ENCODE peak calls at places on chromosomes 1 and 21, in ten cellular contexts. One of them, this sample, is unnamed. For H3K9me3, the result is how much of the 10 kb centered on the place peaks cover.

GRCh38 chr1:41199375-41199774 is 42.7 kb downstream of the SCMH1 start:
- DNase-seq in thoracic aorta: no peak
- DNase-seq in heart right ventricle: no peak
- DNase-seq in IMR-90: no peak
- DNase-seq in colonic mucosa: no peak
- DNase-seq in AG04450: no peak
- DNase-seq in prostate gland: no peak
- DNase-seq in body of pancreas: no peak
- DNase-seq in fibroblast of lung: no peak
- DNase-seq in PC-3: no peak
- DNase-seq in this sample: no peak

GRCh38 chr1:24233684-24234600 is 46.9 kb upstream of the IFNLR1 start:
- DNase-seq in colonic mucosa: no peak
- DNase-seq in heart right ventricle: no peak
- DNase-seq in PC-3: no peak
- DNase-seq in AG04450: no peak
- DNase-seq in IMR-90: peak
- DNase-seq in thoracic aorta: no peak
- DNase-seq in body of pancreas: no peak
- DNase-seq in fibroblast of lung: no peak
- DNase-seq in prostate gland: no peak
- DNase-seq in this sample: no peak

GRCh38 chr1:7380712-7381111 is 390.4 kb upstream of the VAMP3 start:
- DNase-seq in colonic mucosa: peak
- DNase-seq in IMR-90: no peak
- DNase-seq in AG04450: no peak
- DNase-seq in heart right ventricle: no peak
- DNase-seq in body of pancreas: no peak
- DNase-seq in fibroblast of lung: no peak
- DNase-seq in prostate gland: no peak
- DNase-seq in PC-3: no peak
- DNase-seq in thoracic aorta: no peak
- DNase-seq in this sample: no peak

GRCh38 chr1:33946836-33947235 is 83.0 kb downstream of the HMGB4 start:
- DNase-seq in body of pancreas: no peak
- DNase-seq in AG04450: no peak
- DNase-seq in fibroblast of lung: no peak
- DNase-seq in heart right ventricle: no peak
- DNase-seq in PC-3: no peak
- DNase-seq in prostate gland: no peak
- DNase-seq in thoracic aorta: no peak
- DNase-seq in IMR-90: no peak
- DNase-seq in colonic mucosa: no peak
- DNase-seq in this sample: no peak

GRCh38 chr1:93798301-93798700 is 80.7 kb downstream of the DNTTIP2 start:
- DNase-seq in prostate gland: no peak
- DNase-seq in AG04450: peak
- DNase-seq in IMR-90: peak
- DNase-seq in heart right ventricle: no peak
- DNase-seq in fibroblast of lung: peak
- DNase-seq in PC-3: peak
- DNase-seq in thoracic aorta: no peak
- DNase-seq in body of pancreas: no peak
- DNase-seq in colonic mucosa: no peak
- DNase-seq in this sample: no peak

GRCh38 chr21:30083120-30083945 is 83.3 kb downstream of the CLDN17 start:
- DNase-seq in colonic mucosa: no peak
- DNase-seq in body of pancreas: no peak
- DNase-seq in heart right ventricle: no peak
- DNase-seq in PC-3: no peak
- DNase-seq in fibroblast of lung: no peak
- DNase-seq in prostate gland: no peak
- DNase-seq in thoracic aorta: no peak
- DNase-seq in IMR-90: no peak
- DNase-seq in AG04450: no peak
- DNase-seq in this sample: no peak

GRCh38 chr21:45622416-45623097 is 21.0 kb upstream of the PCBP3 start:
- DNase-seq in fibroblast of lung: no peak
- DNase-seq in prostate gland: no peak
- DNase-seq in colonic mucosa: no peak
- DNase-seq in PC-3: no peak
- DNase-seq in body of pancreas: no peak
- DNase-seq in AG04450: no peak
- DNase-seq in IMR-90: no peak
- DNase-seq in heart right ventricle: no peak
- DNase-seq in thoracic aorta: no peak
- DNase-seq in this sample: no peak

GRCh38 chr1:32742956-32743355 is 40.4 kb upstream of the SYNC start:
- DNase-seq in IMR-90: no peak
- DNase-seq in body of pancreas: peak
- DNase-seq in heart right ventricle: no peak
- DNase-seq in prostate gland: no peak
- DNase-seq in thoracic aorta: no peak
- DNase-seq in PC-3: peak
- DNase-seq in colonic mucosa: peak
- DNase-seq in AG04450: no peak
- DNase-seq in fibroblast of lung: no peak
- DNase-seq in this sample: no peak

GRCh38 chr1:29230553-29231378 is at the start of gene MECR:
- DNase-seq in fibroblast of lung: peak
- DNase-seq in heart right ventricle: peak
- DNase-seq in PC-3: peak
- DNase-seq in body of pancreas: peak
- DNase-seq in IMR-90: peak
- DNase-seq in AG04450: peak
- DNase-seq in thoracic aorta: peak
- DNase-seq in colonic mucosa: peak
- DNase-seq in prostate gland: peak
- DNase-seq in this sample: peak

GRCh38 chr1:84406209-84406917 is 8.1 kb downstream of the DNASE2B start:
- DNase-seq in IMR-90: peak
- DNase-seq in AG04450: no peak
- DNase-seq in body of pancreas: no peak
- DNase-seq in colonic mucosa: peak
- DNase-seq in fibroblast of lung: no peak
- DNase-seq in thoracic aorta: no peak
- DNase-seq in PC-3: peak
- DNase-seq in heart right ventricle: no peak
- DNase-seq in prostate gland: no peak
- DNase-seq in this sample: no peak

GRCh38 chr1:106961671-106962070 is 94.8 kb upstream of the PRMT6 start:
- DNase-seq in prostate gland: no peak
- DNase-seq in body of pancreas: no peak
- DNase-seq in fibroblast of lung: no peak
- DNase-seq in AG04450: no peak
- DNase-seq in colonic mucosa: no peak
- DNase-seq in heart right ventricle: no peak
- DNase-seq in IMR-90: no peak
- DNase-seq in PC-3: no peak
- DNase-seq in thoracic aorta: no peak
- DNase-seq in this sample: no peak

GRCh38 chr21:35401476-35401875 is 352.4 kb upstream of the RUNX1 start:
- DNase-seq in PC-3: peak
- DNase-seq in thoracic aorta: no peak
- DNase-seq in body of pancreas: no peak
- DNase-seq in IMR-90: peak
- DNase-seq in colonic mucosa: no peak
- DNase-seq in prostate gland: no peak
- DNase-seq in fibroblast of lung: no peak
- DNase-seq in heart right ventricle: no peak
- DNase-seq in AG04450: no peak
- DNase-seq in this sample: no peak

GRCh38 chr21:23952269-23952668 is 1655.0 kb downstream of the MRPL39 start:
- DNase-seq in PC-3: no peak
- DNase-seq in fibroblast of lung: no peak
- DNase-seq in AG04450: no peak
- DNase-seq in body of pancreas: no peak
- DNase-seq in prostate gland: no peak
- DNase-seq in colonic mucosa: no peak
- DNase-seq in heart right ventricle: no peak
- DNase-seq in thoracic aorta: no peak
- DNase-seq in IMR-90: no peak
- DNase-seq in this sample: no peak

GRCh38 chr21:23951251-23951650 is 1656.0 kb downstream of the MRPL39 start:
- DNase-seq in body of pancreas: no peak
- DNase-seq in colonic mucosa: no peak
- DNase-seq in fibroblast of lung: peak
- DNase-seq in prostate gland: no peak
- DNase-seq in heart right ventricle: no peak
- DNase-seq in IMR-90: peak
- DNase-seq in PC-3: peak
- DNase-seq in AG04450: peak
- DNase-seq in thoracic aorta: no peak
- DNase-seq in this sample: no peak

GRCh38 chr21:23950344-23950743 is 1656.9 kb downstream of the MRPL39 start:
- DNase-seq in IMR-90: no peak
- DNase-seq in body of pancreas: no peak
- DNase-seq in thoracic aorta: no peak
- DNase-seq in PC-3: no peak
- DNase-seq in heart right ventricle: no peak
- DNase-seq in prostate gland: no peak
- DNase-seq in colonic mucosa: no peak
- DNase-seq in AG04450: no peak
- DNase-seq in fibroblast of lung: no peak
- DNase-seq in this sample: no peak

GRCh38 chr21:23960769-23961168 is 1646.5 kb downstream of the MRPL39 start:
- DNase-seq in AG04450: no peak
- DNase-seq in prostate gland: no peak
- DNase-seq in heart right ventricle: no peak
- DNase-seq in PC-3: peak
- DNase-seq in thoracic aorta: no peak
- DNase-seq in body of pancreas: no peak
- DNase-seq in colonic mucosa: no peak
- DNase-seq in IMR-90: no peak
- DNase-seq in fibroblast of lung: no peak
- DNase-seq in this sample: no peak

GRCh38 chr21:23955130-23955873 is 1652.0 kb downstream of the MRPL39 start:
- DNase-seq in AG04450: no peak
- DNase-seq in body of pancreas: no peak
- DNase-seq in IMR-90: no peak
- DNase-seq in prostate gland: no peak
- DNase-seq in colonic mucosa: no peak
- DNase-seq in PC-3: no peak
- DNase-seq in heart right ventricle: no peak
- DNase-seq in fibroblast of lung: no peak
- DNase-seq in thoracic aorta: no peak
- DNase-seq in this sample: no peak
- H3K9me3 ChIP-seq in AG04450: under half
- H3K9me3 ChIP-seq in body of pancreas: under half
- H3K9me3 ChIP-seq in IMR-90: under half
- H3K9me3 ChIP-seq in prostate gland: under half
- H3K9me3 ChIP-seq in colonic mucosa: under half
- H3K9me3 ChIP-seq in PC-3: under half
- H3K9me3 ChIP-seq in heart right ventricle: under half
- H3K9me3 ChIP-seq in fibroblast of lung: under half
- H3K9me3 ChIP-seq in thoracic aorta: under half
- H3K9me3 ChIP-seq in this sample: under half

DNA sequence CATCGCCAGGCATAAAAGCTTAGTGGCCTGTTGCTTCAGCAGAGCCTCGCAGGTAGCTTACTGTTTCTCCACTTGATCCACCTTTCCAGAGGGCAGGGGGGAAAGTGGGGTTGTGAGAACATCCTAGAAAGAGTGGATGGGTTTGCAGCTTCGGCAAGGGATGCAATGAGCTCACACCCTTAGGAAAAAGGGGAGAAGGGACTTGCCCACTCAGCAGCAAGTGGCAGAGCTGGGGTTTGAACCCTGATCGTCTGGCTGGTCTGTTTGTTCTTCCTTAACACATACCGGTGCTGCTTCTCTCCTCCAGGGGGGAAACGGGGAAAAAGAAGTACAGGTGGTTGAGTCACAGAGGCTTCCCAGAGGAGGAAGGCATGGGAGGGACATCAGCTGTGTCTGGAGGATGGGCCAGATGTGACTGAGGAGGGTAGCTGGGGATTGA is 1.0 kb downstream of the TMEM201 start:
- DNase-seq in fibroblast of lung: peak
- DNase-seq in thoracic aorta: no peak
- DNase-seq in IMR-90: peak
- DNase-seq in body of pancreas: no peak
- DNase-seq in AG04450: no peak
- DNase-seq in PC-3: peak
- DNase-seq in heart right ventricle: no peak
- DNase-seq in colonic mucosa: no peak
- DNase-seq in prostate gland: no peak
- DNase-seq in this sample: no peak
- H3K4me3 ChIP-seq in fibroblast of lung: peak
- H3K4me3 ChIP-seq in thoracic aorta: peak
- H3K4me3 ChIP-seq in IMR-90: peak
- H3K4me3 ChIP-seq in body of pancreas: peak
- H3K4me3 ChIP-seq in AG04450: peak
- H3K4me3 ChIP-seq in PC-3: peak
- H3K4me3 ChIP-seq in heart right ventricle: peak
- H3K4me3 ChIP-seq in colonic mucosa: peak
- H3K4me3 ChIP-seq in prostate gland: peak
- H3K4me3 ChIP-seq in this sample: peak

GRCh38 chr1:248790456-248790855 is 34.9 kb upstream of the LYPD8 start:
- DNase-seq in body of pancreas: no peak
- DNase-seq in thoracic aorta: no peak
- DNase-seq in IMR-90: no peak
- DNase-seq in prostate gland: no peak
- DNase-seq in colonic mucosa: no peak
- DNase-seq in PC-3: no peak
- DNase-seq in AG04450: no peak
- DNase-seq in heart right ventricle: no peak
- DNase-seq in fibroblast of lung: no peak
- DNase-seq in this sample: no peak
- H3K9me3 ChIP-seq in body of pancreas: under half
- H3K9me3 ChIP-seq in thoracic aorta: under half
- H3K9me3 ChIP-seq in IMR-90: under half
- H3K9me3 ChIP-seq in prostate gland: under half
- H3K9me3 ChIP-seq in colonic mucosa: under half
- H3K9me3 ChIP-seq in PC-3: under half
- H3K9me3 ChIP-seq in AG04450: under half
- H3K9me3 ChIP-seq in heart right ventricle: under half
- H3K9me3 ChIP-seq in fibroblast of lung: under half
- H3K9me3 ChIP-seq in this sample: under half

GRCh38 chr1:47232187-47232874 is at the start of gene TAL1:
- DNase-seq in colonic mucosa: no peak
- DNase-seq in PC-3: no peak
- DNase-seq in AG04450: no peak
- DNase-seq in body of pancreas: no peak
- DNase-seq in IMR-90: no peak
- DNase-seq in heart right ventricle: peak
- DNase-seq in prostate gland: no peak
- DNase-seq in thoracic aorta: no peak
- DNase-seq in fibroblast of lung: no peak
- DNase-seq in this sample: peak
- H3K4me3 ChIP-seq in colonic mucosa: peak
- H3K4me3 ChIP-seq in PC-3: no peak
- H3K4me3 ChIP-seq in AG04450: peak
- H3K4me3 ChIP-seq in body of pancreas: no peak
- H3K4me3 ChIP-seq in IMR-90: no peak
- H3K4me3 ChIP-seq in heart right ventricle: peak
- H3K4me3 ChIP-seq in prostate gland: peak
- H3K4me3 ChIP-seq in thoracic aorta: peak
- H3K4me3 ChIP-seq in fibroblast of lung: peak
- H3K4me3 ChIP-seq in this sample: peak